ENCODE peak calls at places on chromosomes 6 and 20, in ten cellular contexts. E, L, H, W, Y, R, O, Z, Q and K are unnamed samples.

GRCh38 chr20:48761023-48761785 is 66.6 kb downstream of the PREX1 start:
- DNase-seq in L (no peak), R (no peak), Q (peak), Z (no peak), W (no peak), Y (peak), E (no peak), O (peak), H (no peak), K (no peak)

GRCh38 chr6:47897233-47897632 is 115.4 kb downstream of the OPN5 start:
- DNase-seq in Y (no peak), O (no peak), W (no peak), R (no peak), Q (no peak), E (no peak), L (peak), Z (no peak), H (no peak), K (no peak)

GRCh38 chr20:63540417-63541186 is 3.4 kb upstream of the PTK6 start:
- DNase-seq in Z (no peak), O (no peak), Q (no peak), H (no peak), E (no peak), R (no peak), W (no peak), L (peak), Y (no peak), K (no peak)

GRCh38 chr6:142332393-142333080 is 30.7 kb downstream of the ADGRG6 start:
- DNase-seq in H (no peak), Q (no peak), R (no peak), L (no peak), Y (no peak), O (no peak), E (no peak), Z (no peak), W (no peak), K (no peak)

GRCh38 chr6:6885521-6886088 is 222.2 kb upstream of the RREB1 start:
- DNase-seq in H (no peak), R (no peak), Q (peak), L (peak), O (peak), W (no peak), Z (no peak), E (no peak), Y (peak), K (no peak)

GRCh38 chr6:27126815-27127537 is 120.5 kb upstream of the PRSS16 start:
- DNase-seq in E (peak), Y (peak), H (peak), R (peak), L (peak), Z (peak), W (peak), Q (peak), O (peak), K (peak)

GRCh38 chr6:169813969-169814368 is 62.5 kb downstream of the ERMARD start:
- DNase-seq in Y (peak), W (no peak), E (no peak), Q (no peak), L (no peak), O (no peak), Z (no peak), H (no peak), R (no peak), K (no peak)

GRCh38 chr20:63416109-63416430 is 54.9 kb upstream of the CHRNA4 start:
- DNase-seq in R (no peak), O (no peak), L (no peak), Q (no peak), Y (no peak), W (no peak), Z (no peak), E (no peak), H (no peak), K (no peak)

GRCh38 chr6:114543696-114544095 is 200.9 kb upstream of the HS3ST5 start:
- DNase-seq in E (peak), O (no peak), R (no peak), Q (no peak), H (no peak), L (no peak), Y (no peak), W (no peak), Z (no peak), K (no peak)

GRCh38 chr6:135147637-135148592 is 33.2 kb upstream of the MYB start:
- DNase-seq in W (no peak), Q (no peak), O (no peak), L (no peak), E (no peak), R (no peak), Y (no peak), H (no peak), Z (no peak), K (no peak)

GRCh38 chr20:37237656-37238055 is 24.0 kb downstream of the GHRH start:
- DNase-seq in Z (no peak), L (no peak), E (no peak), W (no peak), O (no peak), H (no peak), Y (no peak), Q (no peak), R (no peak), K (no peak)

GRCh38 chr6:44053760-44054556 is 73.3 kb downstream of the MRPL14 start:
- DNase-seq in Y (no peak), W (no peak), Z (no peak), Q (no peak), H (peak), O (no peak), E (no peak), R (no peak), L (peak), K (peak)

GRCh38 chr6:2611092-2611491 is 139.6 kb downstream of the MYLK4 start:
- DNase-seq in W (no peak), L (no peak), O (no peak), R (no peak), E (no peak), H (no peak), Z (no peak), Q (no peak), Y (no peak), K (no peak)

GRCh38 chr6:30722280-30723112 is 2.3 kb downstream of the TUBB start:
- DNase-seq in W (peak), E (peak), Q (peak), L (peak), H (no peak), Y (peak), O (peak), R (peak), Z (no peak), K (no peak)

GRCh38 chr20:63322923-63323253 is 29.9 kb downstream of the COL20A1 start:
- DNase-seq in H (no peak), Z (no peak), W (no peak), R (no peak), O (peak), Y (no peak), L (no peak), Q (no peak), E (no peak), K (no peak)

GRCh38 chr6:83708970-83709747 is at the start of gene SNAP91:
- DNase-seq in Y (no peak), Q (no peak), L (no peak), W (peak), E (peak), H (no peak), O (peak), Z (no peak), R (no peak), K (no peak)

GRCh38 chr6:160301341-160301740 is 42.7 kb upstream of the SLC22A2 start:
- DNase-seq in W (no peak), E (no peak), Q (no peak), L (no peak), R (no peak), H (no peak), O (no peak), Y (no peak), Z (no peak), K (no peak)

GRCh38 chr20:16491277-16491912 is 81.9 kb downstream of the KIF16B start:
- DNase-seq in W (peak), E (no peak), R (no peak), O (no peak), L (peak), Q (no peak), Z (no peak), H (peak), Y (no peak), K (no peak)

GRCh38 chr6:2731281-2731909 is 19.3 kb downstream of the MYLK4 start:
- DNase-seq in Z (no peak), Y (no peak), E (peak), H (no peak), R (no peak), Q (no peak), L (no peak), W (no peak), O (no peak), K (no peak)

GRCh38 chr6:170088349-170088951 is 202.4 kb downstream of the DLL1 start:
- DNase-seq in L (no peak), Z (no peak), O (no peak), Q (no peak), W (peak), H (no peak), E (no peak), R (no peak), Y (peak), K (no peak)

GRCh38 chr20:8130840-8131526 is 1.1 kb upstream of the PLCB1 start:
- DNase-seq in E (no peak), O (no peak), Q (no peak), L (no peak), H (no peak), R (no peak), Y (no peak), W (no peak), Z (no peak), K (no peak)

GRCh38 chr20:8131598-8132014 is 460 bp upstream of the PLCB1 start:
- DNase-seq in Y (no peak), W (no peak), Q (no peak), L (no peak), Z (no peak), E (no peak), H (no peak), R (no peak), O (peak), K (no peak)

GRCh38 chr20:8132632-8133587 is 844 bp downstream of the PLCB1 start:
- DNase-seq in Z (no peak), L (peak), O (peak), R (no peak), E (peak), Y (peak), W (peak), Q (peak), H (no peak), K (no peak)

GRCh38 chr20:8133816-8134451 is 1.9 kb downstream of the PLCB1 start:
- DNase-seq in Z (no peak), W (no peak), Y (no peak), H (no peak), Q (no peak), L (no peak), R (no peak), E (no peak), O (no peak), K (no peak)

DNA sequence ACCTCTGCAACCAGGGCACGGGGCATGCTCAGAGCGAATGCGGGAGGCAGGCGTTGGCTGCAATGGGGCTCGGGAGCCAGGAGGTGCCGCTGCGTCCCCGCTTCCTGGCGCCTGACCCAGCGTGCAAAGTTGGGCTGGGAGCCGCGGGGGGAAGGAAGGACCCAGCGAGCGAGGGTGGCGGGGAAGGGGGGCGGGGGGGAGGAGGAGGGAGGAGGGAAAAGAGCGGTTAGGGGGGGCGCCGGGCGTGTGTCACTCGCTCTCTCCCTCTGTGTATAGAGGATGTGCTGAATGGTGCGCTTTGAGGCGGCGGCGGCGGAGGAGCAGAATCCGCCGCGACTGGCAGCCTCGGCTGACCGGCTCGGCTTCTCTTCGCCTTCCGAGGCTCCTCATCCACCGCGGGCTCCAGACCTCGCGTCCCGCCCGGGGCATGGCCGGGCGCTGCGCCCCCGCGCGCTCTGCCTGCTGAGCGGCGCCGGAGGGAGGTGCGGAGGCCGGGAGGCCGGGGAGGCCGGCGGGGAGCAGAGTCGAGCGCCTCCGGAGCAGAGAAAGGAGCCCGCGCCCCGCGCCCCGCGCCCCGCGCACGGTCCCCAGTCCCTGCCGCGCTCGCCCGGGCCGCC is at the start of gene PLCB1:
- DNase-seq in H (peak), O (peak), W (peak), E (peak), R (peak), Z (peak), Q (peak), L (peak), Y (peak), K (peak)
- TF ChIP-seq CTCF in H (peak), O (peak), W (peak), E (peak), R (peak), Z (peak), Q (peak), L (peak), Y (peak), K (peak)

DNA sequence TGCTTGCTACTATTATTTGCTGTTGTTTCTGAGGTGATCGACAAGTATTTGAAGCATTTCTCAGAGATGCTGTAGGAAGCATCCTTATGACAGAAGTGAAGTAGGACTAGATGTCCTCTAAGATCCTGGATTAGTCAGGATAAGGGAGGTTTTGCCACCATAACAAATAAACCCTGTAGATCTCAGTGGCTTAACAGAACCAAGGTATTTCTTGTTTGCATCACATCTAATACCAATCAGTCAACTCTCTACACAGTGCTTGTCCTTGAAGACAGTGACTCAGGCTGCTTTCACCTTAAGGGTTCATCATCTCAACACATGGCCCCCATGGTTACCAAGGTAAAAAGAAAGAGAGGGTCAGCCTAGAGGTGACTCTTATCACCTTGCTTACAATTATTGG is 92.9 kb upstream of the ISM1 start:
- DNase-seq in L (no peak), E (no peak), O (no peak), Y (no peak), R (no peak), W (no peak), H (no peak), Q (no peak), Z (no peak), K (no peak)
- H3K4me3 ChIP-seq in L (no peak), E (no peak), O (no peak), Y (no peak), R (no peak), W (no peak), H (no peak), Q (no peak), Z (no peak), K (no peak)

GRCh38 chr20:24734139-24734538 is 214.9 kb upstream of the CST7 start:
- DNase-seq in Z (no peak), W (no peak), E (no peak), Q (peak), R (no peak), L (no peak), O (no peak), Y (no peak), H (no peak), K (no peak)
- TF ChIP-seq CTCF in Z (no peak), W (no peak), E (no peak), Q (no peak), R (no peak), L (no peak), O (no peak), Y (no peak), H (no peak), K (no peak)

DNA sequence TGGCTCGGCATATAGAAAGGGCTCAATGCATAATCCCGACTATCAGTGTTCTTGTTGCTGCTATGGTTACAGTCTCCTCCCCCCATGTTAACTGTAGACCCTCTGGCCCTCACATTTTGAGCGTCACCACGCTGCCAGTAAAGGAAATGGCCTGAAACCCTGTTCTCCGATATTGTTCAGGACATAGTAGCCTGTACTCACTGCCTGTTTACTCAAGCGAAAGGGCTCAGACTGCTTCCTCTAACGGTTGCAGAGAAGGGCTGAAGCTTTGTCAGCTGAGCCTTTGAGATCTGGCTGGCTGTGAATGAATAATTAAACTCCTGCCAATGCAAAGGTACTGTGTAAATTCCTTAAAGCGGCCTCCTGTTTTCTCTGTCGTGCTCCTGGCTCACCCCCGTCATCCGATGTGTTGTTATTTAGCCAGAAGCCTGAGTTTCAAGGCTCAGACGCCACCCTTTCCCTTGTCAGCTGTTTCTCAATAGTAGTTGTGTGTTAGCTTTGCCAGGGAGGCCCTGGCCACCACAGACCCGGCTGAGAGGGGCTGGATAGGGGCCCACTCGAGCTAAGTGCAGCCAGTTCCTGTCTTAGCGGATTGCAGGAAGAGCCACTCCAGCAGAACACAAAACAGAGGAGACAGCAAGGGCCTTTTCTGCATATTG is 31.2 kb upstream of the RALGAPA2 start:
- DNase-seq in H (no peak), Q (peak), W (no peak), Y (peak), Z (no peak), O (peak), R (peak), E (peak), L (peak), K (no peak)
- H3K4me3 ChIP-seq in H (no peak), Q (no peak), W (no peak), Y (peak), Z (no peak), O (peak), R (peak), E (peak), L (no peak), K (no peak)

DNA sequence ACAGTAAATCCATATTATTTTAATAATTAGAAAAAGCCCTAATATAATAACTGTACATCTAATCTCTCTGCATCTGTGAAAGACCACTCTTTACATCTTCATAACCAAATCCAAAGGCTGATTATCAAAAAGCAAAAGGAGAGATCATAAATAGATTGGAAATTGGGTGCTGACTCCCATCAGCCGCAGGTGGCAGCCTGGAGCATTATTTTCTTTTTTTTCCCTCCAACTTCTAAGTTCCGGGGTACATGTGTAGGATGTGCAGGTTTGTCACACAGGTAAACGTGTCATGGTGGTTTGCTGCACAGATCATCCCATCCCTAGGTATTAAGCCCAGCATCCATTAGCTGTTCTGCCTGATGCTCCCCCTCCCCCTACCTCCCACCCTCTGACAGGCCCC is 30.5 kb downstream of the LRP11 start:
- DNase-seq in H (no peak), L (no peak), Y (no peak), Q (no peak), Z (no peak), W (no peak), R (no peak), E (no peak), O (no peak), K (no peak)
- TF ChIP-seq CTCF in H (no peak), L (no peak), Y (no peak), Q (no peak), Z (no peak), W (no peak), R (no peak), E (no peak), O (no peak), K (no peak)